ENCODE peak calls at places on chromosomes 3 and 15, in eight cellular contexts. B is T follicular helper cell, X is NCI-H526 treated with DMSO at 0.1 percent for 48 hours, R is HuH-7, J is activated T-cell treated with anti-CD3 and anti-CD28 coated beads for 4 hours, T is fibroblast of pulmonary artery, D is NCI-H1417, W is GM12865. I is an unnamed sample.

GRCh38 chr3:119305271-119305670 is 11.1 kb downstream of the ARHGAP31 start:
- DNase-seq in W (no peak), J (no peak), X (no peak), T (peak), B (no peak), R (no peak), D (no peak), I (no peak)

GRCh38 chr3:17579289-17580031 is 163.0 kb downstream of the TBC1D5 start:
- DNase-seq in R (peak), D (no peak), W (peak), T (peak), J (no peak), B (no peak), X (no peak), I (peak)

GRCh38 chr3:69948246-69948862 is 51.2 kb upstream of the SAMMSON start:
- DNase-seq in T (peak), J (no peak), W (peak), B (no peak), X (no peak), D (peak), R (no peak), I (no peak)

GRCh38 chr3:173267716-173268115 is 126.7 kb upstream of the SPATA16 start:
- DNase-seq in J (no peak), X (no peak), R (no peak), T (no peak), B (no peak), W (no peak), D (no peak), I (no peak)

GRCh38 chr3:171971919-171972526 is 67.4 kb upstream of the FNDC3B start:
- DNase-seq in J (no peak), R (no peak), W (no peak), D (no peak), X (no peak), T (peak), B (no peak), I (no peak)

GRCh38 chr15:65870889-65871533 is 1.7 kb downstream of the RAB11A start:
- DNase-seq in T (peak), R (peak), J (no peak), W (peak), B (no peak), X (peak), D (peak), I (peak)

GRCh38 chr3:30418443-30418842 is 188.0 kb upstream of the TGFBR2 start:
- DNase-seq in W (no peak), B (no peak), J (no peak), X (no peak), T (no peak), R (no peak), D (no peak), I (no peak)

GRCh38 chr3:186361246-186361611 is 805 bp downstream of the DGKG start:
- DNase-seq in X (no peak), D (peak), T (no peak), B (no peak), J (no peak), R (no peak), W (no peak), I (peak)

GRCh38 chr15:70672081-70672480 is 91.3 kb downstream of the UACA start:
- DNase-seq in R (no peak), B (no peak), D (no peak), T (no peak), J (no peak), W (peak), X (no peak), I (peak)

GRCh38 chr3:135034291-135034768 is 239.3 kb downstream of the EPHB1 start:
- DNase-seq in J (no peak), T (no peak), B (no peak), X (peak), D (peak), W (no peak), R (no peak), I (no peak)

GRCh38 chr3:112338021-112338726 is 5.2 kb downstream of the CD200 start:
- DNase-seq in D (no peak), B (no peak), T (peak), X (no peak), R (no peak), W (no peak), J (no peak), I (no peak)

GRCh38 chr15:42723068-42723467 is 13.9 kb downstream of the CDAN1 start:
- DNase-seq in J (no peak), B (no peak), R (no peak), T (no peak), X (no peak), D (no peak), W (no peak), I (no peak)

GRCh38 chr3:49634736-49635135 is 39.4 kb upstream of the APEH start:
- DNase-seq in W (no peak), T (no peak), R (no peak), B (no peak), J (no peak), X (no peak), D (no peak), I (no peak)

GRCh38 chr3:185290266-185290665 is 36.4 kb upstream of the EHHADH start:
- DNase-seq in R (no peak), D (no peak), B (no peak), T (no peak), J (no peak), W (peak), X (no peak), I (no peak)

GRCh38 chr3:154887869-154888268 is 192.2 kb upstream of the MME start:
- DNase-seq in X (no peak), W (no peak), R (no peak), D (no peak), B (no peak), J (no peak), T (no peak), I (no peak)

GRCh38 chr15:62624541-62625399 is 417.8 kb upstream of the TPM1 start:
- DNase-seq in R (no peak), T (peak), W (peak), X (no peak), B (no peak), J (no peak), D (no peak), I (peak)

GRCh38 chr15:35161694-35162093 is 76.6 kb upstream of the NANOGP8 start:
- DNase-seq in T (no peak), W (no peak), B (no peak), J (no peak), R (no peak), X (no peak), D (no peak), I (no peak)

GRCh38 chr15:37031198-37031597 is 69.2 kb downstream of the MEIS2 start:
- DNase-seq in B (no peak), T (peak), D (no peak), J (no peak), X (no peak), R (no peak), W (peak), I (no peak)

GRCh38 chr3:113132571-113132996 is 78.8 kb upstream of the BOC start:
- DNase-seq in D (no peak), R (no peak), X (no peak), T (no peak), J (no peak), W (no peak), B (no peak), I (no peak)

GRCh38 chr3:34183581-34184313 is 385.3 kb downstream of the PDCD6IP start:
- DNase-seq in X (no peak), J (no peak), D (peak), T (no peak), R (no peak), B (no peak), W (no peak), I (no peak)

GRCh38 chr3:5053021-5053831 is 68.9 kb upstream of the ARL8B start:
- DNase-seq in T (peak), R (no peak), D (no peak), X (no peak), W (no peak), B (no peak), J (no peak), I (no peak)

GRCh38 chr3:13107661-13108060 is 34.4 kb upstream of the IQSEC1 start:
- DNase-seq in W (no peak), X (no peak), T (no peak), B (no peak), J (no peak), D (no peak), R (no peak), I (no peak)

GRCh38 chr15:88002721-88003120 is 253.8 kb downstream of the NTRK3 start:
- DNase-seq in J (no peak), R (no peak), B (no peak), T (no peak), D (no peak), X (no peak), W (no peak), I (no peak)

GRCh38 chr15:43518073-43518761 is 809 bp downstream of the MAP1A start:
- DNase-seq in D (peak), X (peak), T (peak), W (no peak), B (no peak), R (no peak), J (no peak), I (no peak)

GRCh38 chr15:43441316-43441715 is 51.6 kb downstream of the TP53BP1 start:
- DNase-seq in X (no peak), T (peak), J (no peak), W (peak), D (peak), B (no peak), R (no peak), I (peak)

GRCh38 chr15:36936652-36937051 is 163.7 kb downstream of the MEIS2 start:
- DNase-seq in W (no peak), B (no peak), J (no peak), T (peak), D (no peak), X (no peak), R (no peak), I (no peak)

GRCh38 chr3:10504161-10505049 is 981 bp downstream of the ATP2B2 start:
- DNase-seq in R (peak), D (no peak), T (no peak), B (no peak), J (no peak), W (no peak), X (no peak), I (no peak)

GRCh38 chr3:42507252-42507651 is 4.8 kb downstream of the VIPR1 start:
- DNase-seq in J (no peak), D (peak), R (no peak), X (no peak), W (no peak), T (peak), B (no peak), I (no peak)

GRCh38 chr15:85504739-85505676 is 124.6 kb downstream of the AKAP13 start:
- DNase-seq in X (peak), R (no peak), J (peak), W (peak), T (peak), B (peak), D (peak), I (no peak)

GRCh38 chr15:88378259-88378658 is 88.9 kb downstream of the MRPL46 start:
- DNase-seq in B (no peak), D (no peak), R (no peak), J (no peak), W (no peak), T (no peak), X (no peak), I (no peak)

GRCh38 chr3:101509811-101510210 is 3.2 kb downstream of the SENP7 start:
- DNase-seq in D (no peak), R (no peak), W (no peak), B (no peak), X (no peak), J (no peak), T (peak), I (no peak)

GRCh38 chr3:168844502-168845482 is 749.1 kb upstream of the GOLIM4 start:
- DNase-seq in D (peak), T (no peak), R (no peak), W (no peak), J (no peak), X (no peak), B (no peak), I (no peak)

GRCh38 chr15:71048913-71049675 is 66.2 kb upstream of the THSD4 start:
- DNase-seq in X (no peak), R (no peak), D (no peak), W (no peak), J (no peak), B (no peak), T (peak), I (no peak)

GRCh38 chr15:52329980-52330379 is 34.4 kb upstream of the MYO5C start:
- DNase-seq in B (no peak), T (no peak), J (no peak), X (no peak), W (peak), D (no peak), R (no peak), I (no peak)

GRCh38 chr15:59553879-59554735 is 57.5 kb upstream of the GCNT3 start:
- DNase-seq in X (peak), D (peak), W (no peak), R (peak), J (no peak), B (no peak), T (peak), I (no peak)

GRCh38 chr3:185024966-185025365 is 127.9 kb downstream of the C3orf70 start:
- DNase-seq in X (no peak), T (no peak), W (no peak), R (no peak), B (no peak), J (no peak), D (no peak), I (no peak)

GRCh38 chr3:139173372-139174108 is 128.8 kb upstream of the PRR23C start:
- DNase-seq in T (peak), B (no peak), J (no peak), X (no peak), R (no peak), D (peak), W (peak), I (no peak)

GRCh38 chr3:129009266-129009665 is 8.2 kb downstream of the EFCC1 start:
- DNase-seq in T (no peak), J (no peak), W (no peak), R (no peak), B (no peak), D (no peak), X (no peak), I (no peak)

GRCh38 chr3:55591893-55592292 is 104.8 kb upstream of the WNT5A start:
- DNase-seq in J (no peak), T (no peak), W (no peak), B (no peak), D (no peak), X (no peak), R (no peak), I (no peak)

I was measured in GM06990.